ENCODE peak calls at places on chromosome 18, in nine cellular contexts. S, N, E, K, D, G, A, B and Y are unnamed samples. For H3K79me2, the result is how much of the 10 kb centered on the place peaks cover.

GRCh38 chr18:31616586-31616985 is 24.9 kb downstream of the TTR start:
- DNase-seq in E (no peak), S (no peak), N (no peak), B (no peak), G (no peak), A (no peak), K (no peak), D (no peak), Y (no peak)

GRCh38 chr18:55083461-55083860 is 124.2 kb upstream of the CCDC68 start:
- DNase-seq in G (no peak), B (no peak), K (peak), S (no peak), N (no peak), A (no peak), E (no peak), D (no peak), Y (no peak)

GRCh38 chr18:6373187-6373586 is 41.5 kb downstream of the L3MBTL4 start:
- DNase-seq in G (no peak), K (no peak), D (no peak), E (no peak), N (no peak), A (no peak), S (no peak), B (no peak), Y (no peak)

GRCh38 chr18:8694891-8695290 is 10.5 kb upstream of the MTCL1 start:
- DNase-seq in A (no peak), E (no peak), B (no peak), K (no peak), D (no peak), G (no peak), N (no peak), S (no peak), Y (no peak)

GRCh38 chr18:459801-460200 is 40.7 kb downstream of the COLEC12 start:
- DNase-seq in E (no peak), N (no peak), A (no peak), D (no peak), G (no peak), B (no peak), S (no peak), K (no peak), Y (no peak)

GRCh38 chr18:32383040-32383819 is 87.5 kb downstream of the GAREM1 start:
- DNase-seq in A (no peak), E (peak), B (no peak), S (no peak), K (peak), G (peak), D (no peak), N (peak), Y (no peak)

GRCh38 chr18:54357082-54357659 is 487 bp downstream of the STARD6 start:
- DNase-seq in K (no peak), S (no peak), G (no peak), E (no peak), B (no peak), N (no peak), D (no peak), A (no peak), Y (peak)

GRCh38 chr18:57519668-57520424 is 66.7 kb downstream of the FECH start:
- DNase-seq in G (no peak), D (no peak), A (no peak), E (no peak), B (no peak), S (no peak), N (no peak), K (no peak), Y (no peak)

GRCh38 chr18:23627325-23627724 is 35.4 kb downstream of the ANKRD29 start:
- DNase-seq in S (no peak), B (no peak), A (no peak), N (peak), E (peak), D (no peak), K (peak), G (peak), Y (no peak)

GRCh38 chr18:25651553-25651952 is 299.6 kb upstream of the ZNF521 start:
- DNase-seq in B (no peak), D (no peak), K (no peak), G (no peak), A (no peak), N (no peak), E (no peak), S (no peak), Y (no peak)

GRCh38 chr18:23565916-23566547 is 20.3 kb downstream of the NPC1 start:
- DNase-seq in N (peak), A (no peak), K (no peak), S (no peak), G (no peak), B (no peak), D (no peak), E (no peak), Y (no peak)

GRCh38 chr18:77071711-77072292 is 60.8 kb downstream of the MBP start:
- DNase-seq in G (no peak), N (peak), D (no peak), B (no peak), K (peak), A (no peak), E (peak), S (no peak), Y (no peak)

GRCh38 chr18:3836483-3836882 is 386.5 kb downstream of the TGIF1 start:
- DNase-seq in K (no peak), S (peak), B (no peak), D (peak), N (no peak), A (no peak), G (no peak), E (no peak), Y (no peak)

GRCh38 chr18:23992119-23992940 is 22.2 kb upstream of the TTC39C start:
- DNase-seq in A (peak), K (no peak), N (peak), B (no peak), S (no peak), E (no peak), G (no peak), D (no peak), Y (no peak)

DNA sequence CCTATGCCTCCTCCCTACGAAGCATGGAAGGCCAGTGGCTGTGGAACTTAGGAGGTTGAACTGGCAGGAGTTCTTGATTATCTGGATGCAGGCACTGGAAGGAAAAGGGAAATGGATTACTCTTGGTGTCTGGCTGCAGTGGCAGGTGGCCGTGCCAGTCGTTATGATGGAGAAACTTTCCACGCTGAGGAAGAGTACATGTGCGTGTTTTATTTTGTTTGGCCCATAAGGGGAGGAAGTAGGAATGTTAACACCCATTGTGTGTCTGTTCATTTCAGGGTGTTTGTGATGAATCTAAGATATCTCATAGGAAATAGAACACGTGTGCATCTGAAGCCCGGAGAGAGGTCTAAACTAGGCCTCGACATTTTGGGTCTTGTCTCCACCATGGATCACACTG is 122.8 kb upstream of the NFATC1 start:
- DNase-seq in N (no peak), E (no peak), G (no peak), S (no peak), A (no peak), B (no peak), D (no peak), K (no peak), Y (no peak)
- H3K79me2 ChIP-seq in N (under half), E (under half), G (under half), S (under half), A (under half), B (under half), D (under half), K (under half), Y (under half)

GRCh38 chr18:52499018-52499417 is 159.0 kb downstream of the DCC start:
- DNase-seq in N (no peak), G (no peak), B (no peak), S (no peak), K (no peak), D (no peak), E (peak), A (no peak), Y (no peak)
- TF ChIP-seq EZH2phosphoT487 in N (no peak), G (no peak), B (no peak), S (no peak), K (no peak), D (no peak), E (no peak), A (no peak), Y (no peak)

DNA sequence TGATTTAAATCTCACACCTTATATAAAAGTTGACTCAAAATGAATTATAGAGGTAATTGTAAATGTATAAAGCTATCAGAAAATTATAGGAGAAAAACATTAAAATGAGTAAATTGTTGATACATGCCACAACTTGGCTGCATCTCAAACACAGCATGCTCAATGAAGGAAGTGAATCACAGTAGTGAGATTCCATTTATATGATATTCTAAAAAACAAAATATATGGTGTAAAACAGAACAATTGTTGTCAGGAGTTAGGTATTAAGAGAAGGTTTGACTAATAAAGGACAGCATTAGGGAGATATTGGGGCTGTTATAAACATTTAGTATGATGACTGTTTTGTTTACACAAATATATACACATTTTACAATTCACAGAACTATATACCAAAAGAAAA is 356.6 kb upstream of the CELF4 start:
- DNase-seq in N (no peak), E (no peak), S (no peak), G (no peak), K (no peak), B (no peak), D (no peak), A (no peak), Y (no peak)
- H2AFZ ChIP-seq in N (no peak), E (no peak), S (no peak), G (no peak), K (no peak), B (no peak), D (no peak), A (no peak), Y (no peak)

GRCh38 chr18:47893047-47893446 is 37.4 kb downstream of the SMAD2 start:
- DNase-seq in N (peak), E (no peak), S (no peak), G (no peak), A (no peak), B (no peak), K (no peak), D (no peak), Y (no peak)
- H3K79me2 ChIP-seq in N (under half), E (half or more), S (half or more), G (half or more), A (half or more), B (half or more), K (half or more), D (half or more), Y (under half)

GRCh38 chr18:42087195-42087594 is 132.2 kb downstream of the PIK3C3 start:
- DNase-seq in N (no peak), A (no peak), K (no peak), G (no peak), D (no peak), B (no peak), S (no peak), E (no peak), Y (peak)

GRCh38 chr18:42082415-42083234 is 127.6 kb downstream of the PIK3C3 start:
- DNase-seq in D (no peak), N (no peak), E (no peak), K (no peak), A (no peak), G (no peak), B (no peak), S (no peak), Y (no peak)

GRCh38 chr18:42087876-42088275 is 132.8 kb downstream of the PIK3C3 start:
- DNase-seq in A (no peak), K (no peak), D (no peak), S (no peak), G (no peak), E (no peak), B (no peak), N (no peak), Y (no peak)

GRCh38 chr18:42086288-42086687 is 131.3 kb downstream of the PIK3C3 start:
- DNase-seq in E (no peak), B (no peak), G (no peak), S (no peak), K (no peak), N (peak), D (no peak), A (no peak), Y (no peak)
- TF ChIP-seq EZH2phosphoT487 in E (no peak), B (no peak), G (no peak), S (no peak), K (no peak), N (no peak), D (no peak), A (no peak), Y (no peak)